ENCODE peak calls at places on chromosome 9, in nine cellular contexts. T is brain microvascular endothelial cell; N is HT1080; O is stimulated activated CD4-positive, alpha-beta T cell treated with anti-CD3 and anti-CD28 coated beads, TNF-alpha, amount 100 ng/mL, for 24 hours; B is T-helper 1 cell; C is HT-29; Y is activated T-cell treated with anti-CD3 and anti-CD28 coated beads for 48 hours; H is NCI-H1105; Q is fibroblast of the conjunctiva. R is an unnamed sample.

GRCh38 chr9:134536101-134536900 is 105.3 kb upstream of the COL5A1 start:
- DNase-seq in T (peak), N (peak), O (no peak), B (no peak), C (no peak), Y (no peak), H (no peak), Q (no peak), R (peak)

GRCh38 chr9:135258461-135258860 is 171.0 kb downstream of the OLFM1 start:
- DNase-seq in T (no peak), N (no peak), O (no peak), B (no peak), C (no peak), Y (no peak), H (no peak), Q (no peak), R (no peak)

GRCh38 chr9:128340691-128341434 is 536 bp downstream of the SLC27A4 start:
- DNase-seq in T (no peak), N (no peak), O (no peak), B (no peak), C (peak), Y (no peak), H (no peak), Q (no peak), R (no peak)

GRCh38 chr9:35659340-35659739 is 1.2 kb downstream of the CCDC107 start:
- DNase-seq in T (peak), N (peak), O (no peak), B (no peak), C (no peak), Y (no peak), H (no peak), Q (no peak), R (peak)

GRCh38 chr9:93397664-93398381 is 53.7 kb upstream of the FAM120A start:
- DNase-seq in T (no peak), N (no peak), O (no peak), B (no peak), C (no peak), Y (no peak), H (no peak), Q (peak), R (peak)

GRCh38 chr9:127196826-127197145 is 67.8 kb upstream of the GARNL3 start:
- DNase-seq in T (no peak), N (no peak), O (no peak), B (no peak), C (no peak), Y (no peak), H (no peak), Q (no peak), R (no peak)

GRCh38 chr9:90946981-90947380 is 145.4 kb downstream of the SYK start:
- DNase-seq in T (no peak), N (no peak), O (no peak), B (no peak), C (no peak), Y (no peak), H (no peak), Q (no peak), R (peak)

GRCh38 chr9:99593621-99594020 is 228.1 kb upstream of the NR4A3 start:
- DNase-seq in T (no peak), N (no peak), O (no peak), B (no peak), C (no peak), Y (no peak), H (peak), Q (no peak), R (no peak)

GRCh38 chr9:14813336-14814020 is 90.9 kb upstream of the CER1 start:
- DNase-seq in T (peak), N (no peak), O (no peak), B (no peak), C (no peak), Y (no peak), H (no peak), Q (no peak), R (peak)

GRCh38 chr9:135810806-135811575 is 96.4 kb downstream of the CAMSAP1 start:
- DNase-seq in T (no peak), N (no peak), O (no peak), B (no peak), C (no peak), Y (no peak), H (no peak), Q (no peak), R (no peak)

GRCh38 chr9:89882876-89883275 is 278.1 kb downstream of the GADD45G start:
- DNase-seq in T (no peak), N (no peak), O (no peak), B (no peak), C (no peak), Y (no peak), H (no peak), Q (no peak), R (no peak)

GRCh38 chr9:7665874-7666273 is 133.7 kb downstream of the DMAC1 start:
- DNase-seq in T (no peak), N (no peak), O (no peak), B (no peak), C (no peak), Y (no peak), H (no peak), Q (no peak), R (no peak)

GRCh38 chr9:107750741-107751521 is 261.4 kb upstream of the KLF4 start:
- DNase-seq in T (peak), N (peak), O (no peak), B (no peak), C (peak), Y (no peak), H (peak), Q (peak), R (peak)

GRCh38 chr9:70924380-70924779 is 197.0 kb downstream of the TRPM3 start:
- DNase-seq in T (peak), N (no peak), O (no peak), B (no peak), C (no peak), Y (no peak), H (no peak), Q (peak), R (no peak)

GRCh38 chr9:81456431-81456970 is 232.8 kb downstream of the TLE1 start:
- DNase-seq in T (peak), N (peak), O (no peak), B (no peak), C (no peak), Y (no peak), H (peak), Q (no peak), R (peak)

GRCh38 chr9:76944011-76944410 is 38.1 kb upstream of the PRUNE2 start:
- DNase-seq in T (no peak), N (no peak), O (no peak), B (no peak), C (no peak), Y (no peak), H (no peak), Q (no peak), R (no peak)

GRCh38 chr9:76162751-76163500 is 231.3 kb downstream of the RFK start:
- DNase-seq in T (peak), N (no peak), O (no peak), B (no peak), C (no peak), Y (no peak), H (no peak), Q (no peak), R (no peak)

GRCh38 chr9:131739988-131740648 is at the start of gene RAPGEF1:
- DNase-seq in T (no peak), N (no peak), O (peak), B (peak), C (peak), Y (peak), H (peak), Q (no peak), R (peak)

GRCh38 chr9:8287501-8287900 is 487.9 kb upstream of the DMAC1 start:
- DNase-seq in T (no peak), N (no peak), O (no peak), B (no peak), C (peak), Y (no peak), H (no peak), Q (no peak), R (no peak)

GRCh38 chr9:33748633-33749304 is 46.6 kb upstream of the PRSS3 start:
- DNase-seq in T (no peak), N (no peak), O (no peak), B (no peak), C (no peak), Y (peak), H (no peak), Q (no peak), R (no peak)

GRCh38 chr9:2116073-2116472 is 100.9 kb downstream of the SMARCA2 start:
- DNase-seq in T (peak), N (no peak), O (no peak), B (no peak), C (peak), Y (no peak), H (no peak), Q (no peak), R (peak)

GRCh38 chr9:110116543-110116885 is 91.4 kb downstream of the C9orf152 start:
- DNase-seq in T (peak), N (peak), O (no peak), B (no peak), C (no peak), Y (no peak), H (no peak), Q (peak), R (peak)

GRCh38 chr9:92245005-92245797 is 48.3 kb downstream of the IARS1 start:
- DNase-seq in T (peak), N (peak), O (no peak), B (no peak), C (no peak), Y (no peak), H (no peak), Q (peak), R (peak)

GRCh38 chr9:32978051-32978450 is 23.4 kb downstream of the APTX start:
- DNase-seq in T (no peak), N (no peak), O (no peak), B (no peak), C (no peak), Y (no peak), H (no peak), Q (no peak), R (no peak)

GRCh38 chr9:109166771-109167601 is at the start of gene FRRS1L:
- DNase-seq in T (no peak), N (no peak), O (no peak), B (no peak), C (no peak), Y (no peak), H (no peak), Q (no peak), R (no peak)

GRCh38 chr9:25353783-25354182 is 324.5 kb downstream of the TUSC1 start:
- DNase-seq in T (peak), N (no peak), O (no peak), B (no peak), C (no peak), Y (no peak), H (no peak), Q (no peak), R (no peak)

R was measured in PC-3.